ENCODE peak calls at places on chromosome 10, in eight cellular contexts. T is OCI-LY7; Q is CD4-positive, alpha-beta T cell; V is activated CD8-positive, alpha-beta T cell treated with anti-CD3 and anti-CD28 coated beads for 36 hours; K is brain microvascular endothelial cell; Z is GM23338; E is adrenal gland; B is GM12878. H is an unnamed sample.

GRCh38 chr10:128701381-128701780 is 575.2 kb upstream of the MKI67 start:
- DNase-seq in T (no peak), Q (no peak), V (no peak), K (no peak), Z (no peak), E (no peak), B (no peak), H (no peak)

GRCh38 chr10:130756651-130757050 is 554.9 kb downstream of the TCERG1L start:
- DNase-seq in T (no peak), Q (no peak), V (no peak), K (no peak), Z (no peak), E (no peak), B (no peak), H (no peak)

GRCh38 chr10:3775671-3776551 is 9.1 kb downstream of the KLF6 start:
- DNase-seq in T (no peak), Q (no peak), V (no peak), K (peak), Z (peak), E (no peak), B (no peak), H (no peak)

GRCh38 chr10:132447446-132448247 is 50.6 kb downstream of the PWWP2B start:
- DNase-seq in T (peak), Q (peak), V (peak), K (peak), Z (peak), E (peak), B (no peak), H (no peak)

GRCh38 chr10:43126759-43127424 is 11.4 kb upstream of the CSGALNACT2 start:
- DNase-seq in T (peak), Q (no peak), V (peak), K (no peak), Z (no peak), E (no peak), B (no peak), H (no peak)

GRCh38 chr10:122164028-122164601 is 107.0 kb upstream of the BTBD16 start:
- DNase-seq in T (no peak), Q (no peak), V (no peak), K (no peak), Z (peak), E (no peak), B (no peak), H (no peak)

GRCh38 chr10:117684211-117684610 is 141.7 kb downstream of the EMX2 start:
- DNase-seq in T (no peak), Q (no peak), V (no peak), K (no peak), Z (no peak), E (no peak), B (no peak), H (no peak)

GRCh38 chr10:111234234-111234633 is 157.4 kb downstream of the ADRA2A start:
- DNase-seq in T (no peak), Q (no peak), V (no peak), K (no peak), Z (no peak), E (no peak), B (no peak), H (no peak)

GRCh38 chr10:36675458-36675880 is 449.9 kb upstream of the ANKRD30A start:
- DNase-seq in T (no peak), Q (no peak), V (no peak), K (peak), Z (no peak), E (no peak), B (no peak), H (no peak)

GRCh38 chr10:132914732-132915131 is 27.6 kb downstream of the CFAP46 start:
- DNase-seq in T (no peak), Q (no peak), V (no peak), K (no peak), Z (no peak), E (no peak), B (no peak), H (no peak)

GRCh38 chr10:17805921-17806577 is 3.1 kb upstream of the MRC1 start:
- DNase-seq in T (peak), Q (no peak), V (peak), K (no peak), Z (peak), E (no peak), B (no peak), H (no peak)

GRCh38 chr10:95646160-95646559 is 10.4 kb downstream of the ALDH18A1 start:
- DNase-seq in T (no peak), Q (no peak), V (no peak), K (no peak), Z (no peak), E (no peak), B (no peak), H (no peak)

GRCh38 chr10:94853065-94853464 is 85.4 kb upstream of the CYP2C9 start:
- DNase-seq in T (no peak), Q (no peak), V (no peak), K (no peak), Z (no peak), E (no peak), B (no peak), H (no peak)

GRCh38 chr10:77614778-77615625 is 22.6 kb downstream of the KCNMA1 start:
- DNase-seq in T (no peak), Q (no peak), V (no peak), K (no peak), Z (no peak), E (no peak), B (no peak), H (no peak)

GRCh38 chr10:98621630-98622029 is 174.9 kb upstream of the HPS1 start:
- DNase-seq in T (no peak), Q (no peak), V (no peak), K (no peak), Z (peak), E (no peak), B (no peak), H (no peak)

GRCh38 chr10:29239569-29240472 is 49.0 kb upstream of the LYZL1 start:
- DNase-seq in T (peak), Q (no peak), V (peak), K (peak), Z (peak), E (peak), B (no peak), H (peak)

GRCh38 chr10:111498560-111498959 is 421.7 kb downstream of the ADRA2A start:
- DNase-seq in T (no peak), Q (no peak), V (no peak), K (no peak), Z (no peak), E (no peak), B (no peak), H (no peak)

GRCh38 chr10:4214912-4215311 is 429.9 kb upstream of the KLF6 start:
- DNase-seq in T (no peak), Q (no peak), V (no peak), K (no peak), Z (peak), E (no peak), B (no peak), H (no peak)

GRCh38 chr10:84269773-84270172 is 24.9 kb downstream of the RGR start:
- DNase-seq in T (no peak), Q (no peak), V (no peak), K (peak), Z (no peak), E (no peak), B (no peak), H (no peak)

GRCh38 chr10:42958142-42958868 is 118.6 kb upstream of the RET start:
- DNase-seq in T (no peak), Q (no peak), V (no peak), K (no peak), Z (no peak), E (no peak), B (no peak), H (peak)

GRCh38 chr10:73866621-73867020 is 7.7 kb downstream of the CAMK2G start:
- DNase-seq in T (no peak), Q (no peak), V (no peak), K (no peak), Z (no peak), E (no peak), B (no peak), H (no peak)

GRCh38 chr10:130242483-130242882 is 106.3 kb downstream of the GLRX3 start:
- DNase-seq in T (no peak), Q (no peak), V (no peak), K (no peak), Z (no peak), E (no peak), B (no peak), H (no peak)

GRCh38 chr10:74047304-74047703 is 49.4 kb downstream of the VCL start:
- DNase-seq in T (no peak), Q (no peak), V (no peak), K (no peak), Z (no peak), E (no peak), B (no peak), H (no peak)

GRCh38 chr10:72564596-72564995 is 61.3 kb downstream of the MICU1 start:
- DNase-seq in T (no peak), Q (no peak), V (peak), K (peak), Z (no peak), E (no peak), B (no peak), H (peak)

GRCh38 chr10:77560471-77560870 is 77.1 kb downstream of the KCNMA1 start:
- DNase-seq in T (no peak), Q (no peak), V (no peak), K (no peak), Z (no peak), E (no peak), B (no peak), H (no peak)

DNA sequence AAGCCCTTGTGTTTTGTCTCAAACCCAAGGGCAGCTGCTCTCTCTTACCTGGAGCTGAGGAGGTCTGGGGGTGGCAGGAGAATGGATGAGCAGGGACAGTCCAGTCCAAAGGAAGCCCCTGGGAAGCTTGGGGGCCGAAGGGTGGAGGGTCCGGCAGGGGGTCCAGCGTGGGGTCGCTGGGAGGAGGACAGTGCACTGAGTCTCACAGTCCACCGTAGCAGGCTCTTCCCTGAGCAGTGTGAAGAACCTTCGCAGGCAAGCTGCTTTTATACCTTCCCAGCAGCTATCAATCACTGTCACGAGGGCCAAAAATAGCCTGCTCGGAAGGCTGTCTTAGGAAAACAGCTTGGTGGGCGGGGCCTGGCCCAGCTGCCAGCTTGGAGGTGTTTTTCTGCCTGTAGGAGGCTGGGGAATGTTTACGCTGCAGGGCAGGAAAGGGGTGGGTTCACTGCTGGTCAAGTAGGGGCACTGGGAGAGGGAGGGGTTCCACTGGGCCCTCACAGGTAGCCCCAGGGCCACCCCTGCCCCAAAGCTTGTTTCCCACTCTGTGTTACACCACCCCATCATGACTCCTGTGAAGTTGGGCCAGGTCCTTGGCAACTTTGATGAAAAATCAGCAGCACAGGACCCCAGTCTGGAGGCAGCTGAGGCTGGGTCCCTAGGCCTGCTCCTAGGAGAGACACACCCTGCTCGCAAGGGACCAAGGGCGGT is at the start of gene DEPP1:
- DNase-seq in T (no peak), Q (no peak), V (peak), K (peak), Z (peak), E (peak), B (no peak), H (peak)
- TF ChIP-seq CTCF in T (no peak), Q (no peak), V (no peak), K (peak), Z (no peak), E (peak), B (no peak), H (no peak)

GRCh38 chr10:67790534-67791408 is 47.2 kb downstream of the DNAJC12 start:
- DNase-seq in T (peak), Q (no peak), V (peak), K (peak), Z (no peak), E (no peak), B (no peak), H (no peak)

GRCh38 chr10:67785098-67785497 is 52.9 kb downstream of the DNAJC12 start:
- DNase-seq in T (no peak), Q (no peak), V (peak), K (no peak), Z (no peak), E (no peak), B (no peak), H (no peak)

GRCh38 chr10:67789769-67790168 is 48.2 kb downstream of the DNAJC12 start:
- DNase-seq in T (no peak), Q (no peak), V (no peak), K (no peak), Z (no peak), E (no peak), B (no peak), H (no peak)

GRCh38 chr10:67784584-67784983 is 53.4 kb downstream of the DNAJC12 start:
- DNase-seq in T (no peak), Q (no peak), V (no peak), K (no peak), Z (no peak), E (no peak), B (no peak), H (no peak)

GRCh38 chr10:67788028-67788886 is 49.7 kb downstream of the DNAJC12 start:
- DNase-seq in T (peak), Q (peak), V (peak), K (peak), Z (peak), E (peak), B (no peak), H (peak)
- TF ChIP-seq CTCF in T (peak), Q (peak), V (peak), K (peak), Z (peak), E (peak), B (peak), H (peak)

DNA sequence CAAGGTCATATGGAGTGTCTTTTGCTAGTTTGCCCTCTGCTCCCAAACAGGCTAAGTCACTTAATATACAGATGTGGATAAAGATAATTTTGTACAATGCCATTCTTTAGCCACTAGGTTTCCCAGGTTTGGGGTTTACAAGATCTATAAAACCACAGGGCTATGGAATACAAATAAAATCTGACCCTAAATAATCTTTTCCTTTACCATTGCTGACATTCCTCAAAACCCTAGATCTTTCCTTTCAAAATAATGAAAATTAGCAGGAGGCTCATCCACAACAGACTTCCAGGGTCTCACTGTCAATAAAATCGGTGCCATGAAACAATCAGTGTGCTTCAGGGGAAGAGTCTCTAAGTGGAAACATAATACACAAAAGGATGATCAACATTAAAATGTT is 148.4 kb downstream of the CPEB3 start:
- DNase-seq in T (peak), Q (no peak), V (no peak), K (no peak), Z (no peak), E (no peak), B (no peak), H (no peak)
- TF ChIP-seq CTCF in T (peak), Q (no peak), V (no peak), K (peak), Z (peak), E (no peak), B (no peak), H (no peak)

DNA sequence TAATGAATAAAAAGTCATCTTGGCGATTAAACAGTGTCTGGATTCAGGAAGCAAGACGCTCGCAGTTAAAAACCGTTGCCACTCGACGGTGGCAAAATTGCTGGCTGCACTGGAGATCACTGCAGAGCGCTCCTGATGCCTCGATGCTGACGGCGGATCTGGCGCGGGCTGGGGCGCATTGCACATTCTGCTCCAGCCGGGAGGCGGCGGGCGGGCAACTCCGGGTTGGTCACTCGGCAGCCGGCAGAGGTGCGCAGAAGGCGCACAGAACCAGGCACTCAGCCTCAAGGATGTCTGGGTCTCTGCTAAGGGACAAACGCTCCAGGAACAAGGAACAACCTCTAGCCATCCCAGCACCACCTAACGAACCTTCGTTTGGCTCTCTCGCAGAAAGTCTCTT is 254.5 kb downstream of the OTUD1 start:
- DNase-seq in T (no peak), Q (no peak), V (peak), K (no peak), Z (peak), E (no peak), B (no peak), H (no peak)
- TF ChIP-seq CTCF in T (no peak), Q (no peak), V (no peak), K (peak), Z (peak), E (no peak), B (no peak), H (no peak)

GRCh38 chr10:123378302-123378701 is 224.1 kb downstream of the BUB3 start:
- DNase-seq in T (no peak), Q (no peak), V (no peak), K (no peak), Z (no peak), E (no peak), B (no peak), H (no peak)

GRCh38 chr10:123381271-123381670 is 227.1 kb downstream of the BUB3 start:
- DNase-seq in T (no peak), Q (no peak), V (no peak), K (no peak), Z (no peak), E (no peak), B (no peak), H (no peak)

GRCh38 chr10:123379156-123379555 is 225.0 kb downstream of the BUB3 start:
- DNase-seq in T (no peak), Q (no peak), V (no peak), K (no peak), Z (peak), E (no peak), B (no peak), H (no peak)

GRCh38 chr10:123377883-123378282 is 223.7 kb downstream of the BUB3 start:
- DNase-seq in T (no peak), Q (no peak), V (no peak), K (no peak), Z (no peak), E (no peak), B (no peak), H (no peak)

DNA sequence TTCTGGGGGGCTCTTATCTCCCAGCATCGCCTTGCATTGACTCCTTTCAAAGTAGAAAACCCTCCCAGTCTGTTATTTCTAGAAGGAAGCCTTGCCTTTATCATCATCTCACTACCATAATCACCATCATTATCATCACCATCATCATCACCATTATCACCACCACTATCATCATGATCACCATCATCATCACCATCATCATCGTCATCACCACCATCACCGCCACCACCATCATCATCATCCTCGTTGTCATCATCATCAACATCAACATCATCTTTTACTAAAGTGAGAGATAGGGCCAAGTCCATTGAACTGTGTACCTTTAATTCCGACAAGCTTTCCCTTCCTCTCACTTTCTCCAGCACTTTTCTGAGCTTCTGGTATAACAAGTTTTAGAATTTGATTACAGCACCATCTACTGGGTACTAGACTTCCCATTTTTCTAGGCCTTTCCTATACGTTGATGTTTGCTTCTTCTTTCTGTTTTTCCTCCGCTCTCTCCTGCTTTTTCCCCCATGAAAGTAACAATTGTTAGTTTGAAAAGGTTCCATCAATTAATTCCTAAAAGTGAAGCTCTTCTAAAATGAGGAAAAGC is 226.4 kb downstream of the BUB3 start:
- DNase-seq in T (no peak), Q (no peak), V (no peak), K (no peak), Z (peak), E (no peak), B (no peak), H (no peak)
- TF ChIP-seq CTCF in T (peak), Q (peak), V (peak), K (no peak), Z (peak), E (peak), B (peak), H (peak)

H was measured in GM10248.